ENCODE peak calls at places on chromosomes 13 and 19, in four cellular contexts. One of them, this sample, is unnamed.

GRCh38 chr19:31331536-31331935 is 17.7 kb downstream of the TSHZ3 start:
- DNase-seq in pancreas: no peak
- DNase-seq in astrocyte: no peak
- DNase-seq in neural progenitor cell: no peak
- DNase-seq in this sample: no peak

GRCh38 chr13:40317980-40318327 is 348.5 kb downstream of the FOXO1 start:
- DNase-seq in pancreas: no peak
- DNase-seq in astrocyte: no peak
- DNase-seq in neural progenitor cell: no peak
- DNase-seq in this sample: no peak

GRCh38 chr13:44470623-44471562 is 97.3 kb downstream of the SERP2 start:
- DNase-seq in astrocyte: peak; percentile 11
- DNase-seq in neural progenitor cell: peak; percentile 35
- DNase-seq in pancreas: no peak
- DNase-seq in this sample: no peak

GRCh38 chr19:14150041-14150769 is 13.8 kb upstream of the ASF1B start:
- DNase-seq in astrocyte: no peak
- DNase-seq in pancreas: no peak
- DNase-seq in neural progenitor cell: no peak
- DNase-seq in this sample: no peak

GRCh38 chr13:102930566-102930965 is 84.7 kb downstream of the ERCC5 start:
- DNase-seq in pancreas: no peak
- DNase-seq in neural progenitor cell: no peak
- DNase-seq in astrocyte: no peak
- DNase-seq in this sample: no peak

GRCh38 chr19:39631626-39632025 is 24.1 kb upstream of the LGALS16 start:
- DNase-seq in neural progenitor cell: no peak
- DNase-seq in pancreas: no peak
- DNase-seq in astrocyte: no peak
- DNase-seq in this sample: no peak

GRCh38 chr13:37163626-37164365 is 58.3 kb upstream of the CSNK1A1L start:
- DNase-seq in pancreas: no peak
- DNase-seq in astrocyte: no peak
- DNase-seq in neural progenitor cell: no peak
- DNase-seq in this sample: no peak

GRCh38 chr19:17405250-17406038 is at the start of gene BST2:
- DNase-seq in astrocyte: peak; percentile 39
- DNase-seq in neural progenitor cell: peak; percentile 53
- DNase-seq in pancreas: no peak
- DNase-seq in this sample: peak; percentile 49

GRCh38 chr13:79663420-79663819 is 182.5 kb downstream of the NDFIP2 start:
- DNase-seq in neural progenitor cell: no peak
- DNase-seq in pancreas: no peak
- DNase-seq in astrocyte: no peak
- DNase-seq in this sample: no peak

GRCh38 chr19:13962738-13963602 is 10.7 kb downstream of the DCAF15 start:
- DNase-seq in astrocyte: peak; percentile 30
- DNase-seq in neural progenitor cell: no peak
- DNase-seq in pancreas: no peak
- DNase-seq in this sample: no peak

GRCh38 chr13:103695320-103695719 is 629.1 kb upstream of the SLC10A2 start:
- DNase-seq in neural progenitor cell: no peak
- DNase-seq in pancreas: no peak
- DNase-seq in astrocyte: no peak
- DNase-seq in this sample: no peak

GRCh38 chr13:45413826-45414312 is 4.3 kb downstream of the SLC25A30 start:
- DNase-seq in neural progenitor cell: no peak
- DNase-seq in pancreas: no peak
- DNase-seq in astrocyte: peak; percentile 12
- DNase-seq in this sample: no peak

GRCh38 chr13:112447306-112447705 is 71.2 kb downstream of the SPACA7 start:
- DNase-seq in neural progenitor cell: no peak
- DNase-seq in astrocyte: no peak
- DNase-seq in pancreas: no peak
- DNase-seq in this sample: no peak

GRCh38 chr19:12521996-12522395 is 29.3 kb downstream of the ZNF564 start:
- DNase-seq in astrocyte: no peak
- DNase-seq in pancreas: no peak
- DNase-seq in neural progenitor cell: no peak
- DNase-seq in this sample: no peak

GRCh38 chr19:49574206-49574755 is 6.1 kb downstream of the NOSIP start:
- DNase-seq in astrocyte: no peak
- DNase-seq in neural progenitor cell: no peak
- DNase-seq in pancreas: no peak
- DNase-seq in this sample: no peak

GRCh38 chr13:94369862-94370491 is 109.5 kb downstream of the DCT start:
- DNase-seq in pancreas: no peak
- DNase-seq in neural progenitor cell: no peak
- DNase-seq in astrocyte: peak; percentile 22
- DNase-seq in this sample: no peak

GRCh38 chr13:106683179-106683578 is 115.2 kb upstream of the ARGLU1 start:
- DNase-seq in neural progenitor cell: no peak
- DNase-seq in astrocyte: no peak
- DNase-seq in pancreas: no peak
- DNase-seq in this sample: no peak

GRCh38 chr19:15684828-15685227 is 11.9 kb downstream of the CYP4F12 start:
- DNase-seq in astrocyte: no peak
- DNase-seq in pancreas: no peak
- DNase-seq in neural progenitor cell: no peak
- DNase-seq in this sample: no peak

GRCh38 chr13:60509601-60510386 is 112.8 kb downstream of the TDRD3 start:
- DNase-seq in astrocyte: peak; percentile 29
- DNase-seq in neural progenitor cell: no peak
- DNase-seq in pancreas: no peak
- DNase-seq in this sample: no peak

GRCh38 chr13:24631922-24632321 is 48.3 kb upstream of the ATP12A start:
- DNase-seq in neural progenitor cell: no peak
- DNase-seq in astrocyte: peak; percentile 36
- DNase-seq in pancreas: no peak
- DNase-seq in this sample: no peak

GRCh38 chr19:42254083-42254849 is 662 bp downstream of the ERF start:
- DNase-seq in astrocyte: no peak
- DNase-seq in neural progenitor cell: peak; percentile 94
- DNase-seq in pancreas: peak; percentile 73
- DNase-seq in this sample: no peak

DNA sequence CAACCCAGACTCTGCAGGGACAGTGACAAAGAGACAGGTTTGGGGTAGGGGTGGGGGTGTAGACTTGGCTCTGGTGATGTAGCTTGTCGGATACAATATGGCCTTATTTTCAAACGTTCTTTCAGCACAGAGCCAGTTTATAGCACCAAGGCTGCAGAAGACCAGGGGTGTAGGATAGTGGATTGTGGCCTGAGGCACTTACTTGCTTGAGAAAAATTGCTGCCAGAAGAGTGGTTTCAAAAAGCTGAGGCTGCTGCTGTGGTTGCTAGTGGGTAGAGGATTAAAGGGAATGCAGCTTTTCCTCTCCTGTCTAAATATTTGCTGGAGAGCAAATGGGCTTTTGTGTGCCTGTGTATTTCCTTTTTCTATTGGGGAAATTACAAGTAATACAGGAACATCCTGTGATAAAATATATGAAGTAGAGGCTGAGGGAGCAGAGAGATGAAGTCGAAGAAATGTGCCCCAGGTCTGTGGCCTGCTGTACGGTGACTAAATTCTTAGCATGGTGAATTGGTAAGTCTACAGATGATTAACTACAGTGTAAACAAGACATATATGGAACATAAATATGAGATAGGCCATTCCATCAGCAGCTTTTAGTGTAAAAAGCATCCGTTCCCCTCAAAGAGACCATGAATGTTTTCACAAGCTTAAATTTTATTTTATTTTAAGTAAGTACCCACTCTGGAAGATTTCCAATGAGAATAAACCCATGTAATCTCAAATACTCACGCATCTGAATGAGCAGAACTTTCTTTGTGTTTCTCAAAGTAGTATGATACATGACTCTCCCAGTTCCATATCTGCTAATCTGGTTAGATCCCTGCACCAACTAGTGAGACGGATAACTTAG is 112.9 kb downstream of the LRCH1 start:
- DNase-seq in pancreas: no peak
- DNase-seq in astrocyte: no peak
- DNase-seq in neural progenitor cell: no peak
- DNase-seq in this sample: no peak
- H3K27ac ChIP-seq in pancreas: peak overlapping the region; percentile 3
- H3K27ac ChIP-seq in astrocyte: no peak overlapping the region
- H3K27ac ChIP-seq in neural progenitor cell: no peak overlapping the region
- H3K27ac ChIP-seq in this sample: peak overlapping the region; percentile 26

GRCh38 chr13:114096031-114096485 is 36.4 kb downstream of the RASA3 start:
- DNase-seq in neural progenitor cell: no peak
- DNase-seq in pancreas: no peak
- DNase-seq in astrocyte: no peak
- DNase-seq in this sample: no peak
- H3K27ac ChIP-seq in neural progenitor cell: no peak overlapping the region
- H3K27ac ChIP-seq in pancreas: no peak overlapping the region
- H3K27ac ChIP-seq in astrocyte: no peak overlapping the region
- H3K27ac ChIP-seq in this sample: no peak overlapping the region

DNA sequence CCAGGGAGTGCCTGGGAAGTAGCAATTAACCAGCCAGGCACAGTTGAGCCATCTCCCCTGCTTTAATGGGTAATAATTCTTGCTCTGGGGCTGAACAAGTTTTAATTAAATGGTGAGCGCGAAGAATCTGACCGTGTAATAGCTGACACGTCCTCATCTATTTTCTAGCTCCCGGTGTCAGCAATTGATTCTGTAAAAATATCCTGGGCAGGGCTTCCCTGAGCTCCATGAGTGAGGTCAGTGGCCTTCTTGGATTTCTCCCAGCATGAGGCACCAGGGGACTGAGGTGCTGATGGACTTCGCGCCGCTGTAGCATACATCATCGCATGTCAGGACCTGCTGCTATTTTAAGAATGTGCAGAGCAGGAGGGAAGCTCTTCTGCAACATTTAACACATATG is 27.0 kb downstream of the SIPA1L3 start:
- DNase-seq in astrocyte: peak; percentile 84
- DNase-seq in pancreas: peak; percentile 36
- DNase-seq in neural progenitor cell: no peak
- DNase-seq in this sample: no peak
- H3K27ac ChIP-seq in astrocyte: peak overlapping the region; percentile 56
- H3K27ac ChIP-seq in pancreas: peak overlapping the region; percentile 88
- H3K27ac ChIP-seq in neural progenitor cell: no peak overlapping the region
- H3K27ac ChIP-seq in this sample: peak overlapping the region; percentile 84

GRCh38 chr19:5787554-5788182 is 3.1 kb upstream of the PRR22 start:
- DNase-seq in pancreas: no peak
- DNase-seq in neural progenitor cell: no peak
- DNase-seq in astrocyte: no peak
- DNase-seq in this sample: no peak

GRCh38 chr19:5790573-5791520 is at the start of gene DUS3L:
- DNase-seq in neural progenitor cell: peak; percentile 99
- DNase-seq in astrocyte: peak; percentile 96
- DNase-seq in pancreas: peak; percentile 95
- DNase-seq in this sample: peak; percentile 98

GRCh38 chr19:5788422-5788821 is 2.5 kb downstream of the DUS3L start:
- DNase-seq in neural progenitor cell: no peak
- DNase-seq in astrocyte: no peak
- DNase-seq in pancreas: no peak
- DNase-seq in this sample: no peak

GRCh38 chr19:5789886-5790572 is 934 bp downstream of the DUS3L start:
- DNase-seq in pancreas: no peak
- DNase-seq in astrocyte: no peak
- DNase-seq in neural progenitor cell: no peak
- DNase-seq in this sample: peak; percentile 27

DNA sequence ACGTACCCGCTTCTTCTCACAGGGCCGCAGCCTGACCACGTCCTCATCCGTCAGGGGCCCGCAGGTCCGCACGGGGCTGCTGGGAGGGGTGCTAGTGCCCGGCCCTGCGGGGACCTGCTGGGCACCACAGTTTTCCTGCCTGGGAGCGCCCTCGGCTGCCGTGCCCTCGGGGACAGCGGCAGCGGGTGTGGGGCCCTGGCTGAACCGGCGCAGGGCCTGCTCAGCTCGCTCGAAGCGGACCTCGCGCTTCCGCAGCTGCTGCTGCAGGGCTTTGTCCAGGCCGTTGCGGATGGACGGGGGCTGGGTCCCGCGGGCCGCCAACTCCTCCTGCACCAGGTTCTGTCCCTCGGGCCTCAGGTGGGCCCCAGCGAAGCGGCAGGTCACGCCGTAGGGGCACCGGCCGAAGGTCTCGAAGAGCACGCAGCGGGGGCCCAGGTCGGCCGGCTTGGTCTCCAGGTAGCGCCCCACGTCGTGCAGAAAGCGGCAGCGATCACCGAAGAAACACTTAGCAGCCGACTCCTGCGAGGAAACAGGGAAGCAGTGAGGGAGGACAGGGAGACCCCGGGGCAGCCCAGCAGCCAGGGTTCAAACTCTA is 1.7 kb downstream of the DUS3L start:
- DNase-seq in astrocyte: no peak
- DNase-seq in neural progenitor cell: no peak
- DNase-seq in pancreas: no peak
- DNase-seq in this sample: no peak
- H3K27ac ChIP-seq in astrocyte: no peak overlapping the region
- H3K27ac ChIP-seq in neural progenitor cell: no peak overlapping the region
- H3K27ac ChIP-seq in pancreas: no peak overlapping the region
- H3K27ac ChIP-seq in this sample: peak overlapping the region; percentile 93

DNA sequence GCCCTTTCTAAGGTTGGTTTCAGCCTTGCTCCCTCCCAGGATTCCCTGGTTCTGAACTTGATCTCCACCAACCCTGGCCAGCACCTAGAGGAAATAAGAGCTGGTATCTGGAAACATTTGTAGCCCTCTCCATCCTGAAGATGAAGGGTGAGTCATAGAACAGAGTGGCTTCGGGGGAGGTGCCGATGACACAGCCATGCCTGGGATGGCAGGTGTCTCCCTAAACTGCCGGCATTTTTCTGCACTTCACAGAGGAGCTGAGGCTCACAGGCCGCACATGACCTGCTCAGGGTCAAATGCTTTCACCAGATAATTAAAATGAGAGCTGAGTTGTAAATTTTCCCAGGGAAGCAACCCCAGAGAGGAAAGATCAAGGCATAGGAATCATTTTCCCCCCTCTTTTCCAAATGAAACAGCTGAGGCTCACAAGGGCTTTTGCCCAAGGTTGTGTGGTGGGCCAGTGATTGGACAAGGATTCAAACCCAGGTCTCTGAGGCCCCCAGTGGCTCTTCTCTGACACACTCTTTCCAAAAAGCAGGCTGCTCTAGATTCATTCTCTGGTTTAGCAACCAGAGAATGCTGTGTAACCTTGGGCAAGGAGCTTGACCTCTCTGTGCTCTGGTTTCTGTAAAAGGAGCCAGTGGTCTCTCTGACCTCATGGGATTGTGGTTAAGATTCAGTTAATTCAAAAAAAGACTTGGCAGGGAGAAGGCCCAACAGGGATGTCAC is 1.2 kb upstream of the SLC25A42 start:
- DNase-seq in neural progenitor cell: no peak
- DNase-seq in astrocyte: peak; percentile 41
- DNase-seq in pancreas: no peak
- DNase-seq in this sample: no peak
- H3K27ac ChIP-seq in neural progenitor cell: no peak overlapping the region
- H3K27ac ChIP-seq in astrocyte: no peak overlapping the region
- H3K27ac ChIP-seq in pancreas: peak overlapping the region; percentile 72
- H3K27ac ChIP-seq in this sample: no peak overlapping the region

GRCh38 chr19:35093430-35093829 is 22.2 kb upstream of the FXYD3 start:
- DNase-seq in pancreas: no peak
- DNase-seq in neural progenitor cell: no peak
- DNase-seq in astrocyte: no peak
- DNase-seq in this sample: no peak
- H3K27ac ChIP-seq in pancreas: no peak overlapping the region
- H3K27ac ChIP-seq in neural progenitor cell: no peak overlapping the region
- H3K27ac ChIP-seq in astrocyte: no peak overlapping the region
- H3K27ac ChIP-seq in this sample: no peak overlapping the region

GRCh38 chr19:7480222-7480974 is 8.4 kb downstream of the PEX11G start:
- DNase-seq in neural progenitor cell: no peak
- DNase-seq in astrocyte: no peak
- DNase-seq in pancreas: no peak
- DNase-seq in this sample: no peak
- H3K27ac ChIP-seq in neural progenitor cell: no peak overlapping the region
- H3K27ac ChIP-seq in astrocyte: no peak overlapping the region
- H3K27ac ChIP-seq in pancreas: peak overlapping the region; percentile 67
- H3K27ac ChIP-seq in this sample: no peak overlapping the region

This sample was measured in epithelial cell of prostate.